ENCODE peak calls at places on chromosomes 5 and 9, in six cellular contexts. One of them, this sample, is unnamed.
A peak's percentile ranks its signal among the peaks of the same experiment; 100 is the strongest.

GRCh38 chr5:62306494-62307363 is 723 bp downstream of the KIF2A start:
- DNase-seq in psoas muscle: peak; percentile 42
- DNase-seq in heart left ventricle: peak; percentile 47
- DNase-seq in mammary epithelial cell: peak; percentile 30
- DNase-seq in left ventricle myocardium inferior: peak; percentile 23
- DNase-seq in tibial nerve: peak; percentile 47
- DNase-seq in this sample: no peak

GRCh38 chr9:131411719-131412681 is 18.1 kb downstream of the PRRC2B start:
- DNase-seq in psoas muscle: no peak
- DNase-seq in heart left ventricle: no peak
- DNase-seq in mammary epithelial cell: no peak
- DNase-seq in left ventricle myocardium inferior: no peak
- DNase-seq in tibial nerve: no peak
- DNase-seq in this sample: no peak

GRCh38 chr5:175728885-175729828 is 71.3 kb downstream of the HRH2 start:
- DNase-seq in psoas muscle: no peak
- DNase-seq in heart left ventricle: no peak
- DNase-seq in mammary epithelial cell: no peak
- DNase-seq in left ventricle myocardium inferior: no peak
- DNase-seq in tibial nerve: no peak
- DNase-seq in this sample: no peak

GRCh38 chr5:43232943-43233833 is 41.2 kb downstream of the NIM1K start:
- DNase-seq in psoas muscle: no peak
- DNase-seq in heart left ventricle: no peak
- DNase-seq in mammary epithelial cell: no peak
- DNase-seq in left ventricle myocardium inferior: no peak
- DNase-seq in tibial nerve: no peak
- DNase-seq in this sample: no peak

GRCh38 chr5:163458778-163459405 is 1.0 kb downstream of the NUDCD2 start:
- DNase-seq in psoas muscle: no peak
- DNase-seq in heart left ventricle: no peak
- DNase-seq in mammary epithelial cell: peak; percentile 7
- DNase-seq in left ventricle myocardium inferior: no peak
- DNase-seq in tibial nerve: no peak
- DNase-seq in this sample: no peak

GRCh38 chr9:6907772-6908381 is 150.1 kb downstream of the KDM4C start:
- DNase-seq in psoas muscle: no peak
- DNase-seq in heart left ventricle: no peak
- DNase-seq in mammary epithelial cell: no peak
- DNase-seq in left ventricle myocardium inferior: no peak
- DNase-seq in tibial nerve: no peak
- DNase-seq in this sample: no peak

GRCh38 chr5:141876628-141877477 is 1.4 kb downstream of the PCDH1 start:
- DNase-seq in psoas muscle: no peak
- DNase-seq in heart left ventricle: no peak
- DNase-seq in mammary epithelial cell: peak; percentile 65
- DNase-seq in left ventricle myocardium inferior: no peak
- DNase-seq in tibial nerve: no peak
- DNase-seq in this sample: no peak

GRCh38 chr5:149041242-149041641 is 21.6 kb downstream of the SH3TC2 start:
- DNase-seq in psoas muscle: no peak
- DNase-seq in heart left ventricle: no peak
- DNase-seq in mammary epithelial cell: no peak
- DNase-seq in left ventricle myocardium inferior: no peak
- DNase-seq in tibial nerve: no peak
- DNase-seq in this sample: no peak

GRCh38 chr5:15683332-15683731 is 183.4 kb downstream of the FBXL7 start:
- DNase-seq in psoas muscle: no peak
- DNase-seq in heart left ventricle: no peak
- DNase-seq in mammary epithelial cell: no peak
- DNase-seq in left ventricle myocardium inferior: no peak
- DNase-seq in tibial nerve: no peak
- DNase-seq in this sample: no peak

GRCh38 chr5:40754381-40755092 is 1.2 kb downstream of the TTC33 start:
- DNase-seq in psoas muscle: no peak
- DNase-seq in heart left ventricle: no peak
- DNase-seq in mammary epithelial cell: no peak
- DNase-seq in left ventricle myocardium inferior: no peak
- DNase-seq in tibial nerve: no peak
- DNase-seq in this sample: no peak

GRCh38 chr5:72109625-72110024 is 2.4 kb downstream of the MAP1B start:
- DNase-seq in psoas muscle: no peak
- DNase-seq in heart left ventricle: no peak
- DNase-seq in mammary epithelial cell: no peak
- DNase-seq in left ventricle myocardium inferior: no peak
- DNase-seq in tibial nerve: no peak
- DNase-seq in this sample: no peak

GRCh38 chr5:6455571-6456200 is 7.0 kb downstream of the UBE2QL1 start:
- DNase-seq in psoas muscle: no peak
- DNase-seq in heart left ventricle: no peak
- DNase-seq in mammary epithelial cell: no peak
- DNase-seq in left ventricle myocardium inferior: no peak
- DNase-seq in tibial nerve: no peak
- DNase-seq in this sample: no peak

GRCh38 chr9:26656003-26656940 is 236.3 kb downstream of the CAAP1 start:
- DNase-seq in psoas muscle: no peak
- DNase-seq in heart left ventricle: no peak
- DNase-seq in mammary epithelial cell: no peak
- DNase-seq in left ventricle myocardium inferior: no peak
- DNase-seq in tibial nerve: peak; percentile 14
- DNase-seq in this sample: no peak

GRCh38 chr5:178201221-178201926 is 3.0 kb upstream of the HNRNPAB start:
- DNase-seq in psoas muscle: no peak
- DNase-seq in heart left ventricle: no peak
- DNase-seq in mammary epithelial cell: no peak
- DNase-seq in left ventricle myocardium inferior: no peak
- DNase-seq in tibial nerve: no peak
- DNase-seq in this sample: no peak

GRCh38 chr9:124531115-124531514 is 23.9 kb upstream of the NR5A1 start:
- DNase-seq in psoas muscle: no peak
- DNase-seq in heart left ventricle: no peak
- DNase-seq in mammary epithelial cell: no peak
- DNase-seq in left ventricle myocardium inferior: no peak
- DNase-seq in tibial nerve: no peak
- DNase-seq in this sample: no peak

GRCh38 chr9:98248737-98249474 is 6.5 kb downstream of the TBC1D2 start:
- DNase-seq in psoas muscle: peak; percentile 44
- DNase-seq in heart left ventricle: peak; percentile 82
- DNase-seq in mammary epithelial cell: peak; percentile 97
- DNase-seq in left ventricle myocardium inferior: peak; percentile 72
- DNase-seq in tibial nerve: peak; percentile 67
- DNase-seq in this sample: peak; percentile 94

GRCh38 chr5:59943721-59944120 is 50.2 kb upstream of the PDE4D start:
- DNase-seq in psoas muscle: no peak
- DNase-seq in heart left ventricle: no peak
- DNase-seq in mammary epithelial cell: no peak
- DNase-seq in left ventricle myocardium inferior: no peak
- DNase-seq in tibial nerve: no peak
- DNase-seq in this sample: no peak

GRCh38 chr9:34501889-34502425 is 20.8 kb downstream of the ENHO start:
- DNase-seq in psoas muscle: peak; percentile 27
- DNase-seq in heart left ventricle: peak; percentile 55
- DNase-seq in mammary epithelial cell: no peak
- DNase-seq in left ventricle myocardium inferior: peak; percentile 55
- DNase-seq in tibial nerve: peak; percentile 51
- DNase-seq in this sample: peak; percentile 16

GRCh38 chr9:113509463-113509862 is 45.9 kb downstream of the RGS3 start:
- DNase-seq in psoas muscle: no peak
- DNase-seq in heart left ventricle: no peak
- DNase-seq in mammary epithelial cell: no peak
- DNase-seq in left ventricle myocardium inferior: no peak
- DNase-seq in tibial nerve: no peak
- DNase-seq in this sample: peak; percentile 41

GRCh38 chr5:78050888-78051287 is 243.6 kb downstream of the AP3B1 start:
- DNase-seq in psoas muscle: no peak
- DNase-seq in heart left ventricle: no peak
- DNase-seq in mammary epithelial cell: peak; percentile 2
- DNase-seq in left ventricle myocardium inferior: no peak
- DNase-seq in tibial nerve: no peak
- DNase-seq in this sample: peak; percentile 25

GRCh38 chr5:37552770-37553719 is 173.9 kb downstream of the WDR70 start:
- DNase-seq in psoas muscle: no peak
- DNase-seq in heart left ventricle: no peak
- DNase-seq in mammary epithelial cell: no peak
- DNase-seq in left ventricle myocardium inferior: no peak
- DNase-seq in tibial nerve: no peak
- DNase-seq in this sample: no peak

GRCh38 chr5:91357012-91357634 is 26.0 kb downstream of the ARRDC3 start:
- DNase-seq in psoas muscle: no peak
- DNase-seq in heart left ventricle: no peak
- DNase-seq in mammary epithelial cell: no peak
- DNase-seq in left ventricle myocardium inferior: no peak
- DNase-seq in tibial nerve: no peak
- DNase-seq in this sample: no peak

GRCh38 chr5:136202800-136203199 is 9.8 kb upstream of the SMIM32 start:
- DNase-seq in psoas muscle: no peak
- DNase-seq in heart left ventricle: no peak
- DNase-seq in mammary epithelial cell: no peak
- DNase-seq in left ventricle myocardium inferior: no peak
- DNase-seq in tibial nerve: no peak
- DNase-seq in this sample: no peak

GRCh38 chr9:100714372-100715099 is 136.7 kb downstream of the CAVIN4 start:
- DNase-seq in psoas muscle: peak; percentile 53
- DNase-seq in heart left ventricle: peak; percentile 36
- DNase-seq in mammary epithelial cell: peak; percentile 37
- DNase-seq in left ventricle myocardium inferior: peak; percentile 30
- DNase-seq in tibial nerve: peak; percentile 30
- DNase-seq in this sample: no peak

GRCh38 chr5:34657550-34657921 is 1.4 kb downstream of the RAI14 start:
- DNase-seq in psoas muscle: peak; percentile 26
- DNase-seq in heart left ventricle: peak; percentile 42
- DNase-seq in mammary epithelial cell: peak; percentile 34
- DNase-seq in left ventricle myocardium inferior: no peak
- DNase-seq in tibial nerve: no peak
- DNase-seq in this sample: no peak

GRCh38 chr5:98454904-98455303 is 318.6 kb upstream of the RGMB start:
- DNase-seq in psoas muscle: no peak
- DNase-seq in heart left ventricle: no peak
- DNase-seq in mammary epithelial cell: peak; percentile 88
- DNase-seq in left ventricle myocardium inferior: no peak
- DNase-seq in tibial nerve: peak; percentile 21
- DNase-seq in this sample: peak; percentile 88

GRCh38 chr9:108934323-108934885 is at the start of gene ABITRAM:
- DNase-seq in psoas muscle: peak; percentile 76
- DNase-seq in heart left ventricle: peak; percentile 77
- DNase-seq in mammary epithelial cell: peak; percentile 80
- DNase-seq in left ventricle myocardium inferior: peak; percentile 76
- DNase-seq in tibial nerve: peak; percentile 48
- DNase-seq in this sample: no peak

DNA sequence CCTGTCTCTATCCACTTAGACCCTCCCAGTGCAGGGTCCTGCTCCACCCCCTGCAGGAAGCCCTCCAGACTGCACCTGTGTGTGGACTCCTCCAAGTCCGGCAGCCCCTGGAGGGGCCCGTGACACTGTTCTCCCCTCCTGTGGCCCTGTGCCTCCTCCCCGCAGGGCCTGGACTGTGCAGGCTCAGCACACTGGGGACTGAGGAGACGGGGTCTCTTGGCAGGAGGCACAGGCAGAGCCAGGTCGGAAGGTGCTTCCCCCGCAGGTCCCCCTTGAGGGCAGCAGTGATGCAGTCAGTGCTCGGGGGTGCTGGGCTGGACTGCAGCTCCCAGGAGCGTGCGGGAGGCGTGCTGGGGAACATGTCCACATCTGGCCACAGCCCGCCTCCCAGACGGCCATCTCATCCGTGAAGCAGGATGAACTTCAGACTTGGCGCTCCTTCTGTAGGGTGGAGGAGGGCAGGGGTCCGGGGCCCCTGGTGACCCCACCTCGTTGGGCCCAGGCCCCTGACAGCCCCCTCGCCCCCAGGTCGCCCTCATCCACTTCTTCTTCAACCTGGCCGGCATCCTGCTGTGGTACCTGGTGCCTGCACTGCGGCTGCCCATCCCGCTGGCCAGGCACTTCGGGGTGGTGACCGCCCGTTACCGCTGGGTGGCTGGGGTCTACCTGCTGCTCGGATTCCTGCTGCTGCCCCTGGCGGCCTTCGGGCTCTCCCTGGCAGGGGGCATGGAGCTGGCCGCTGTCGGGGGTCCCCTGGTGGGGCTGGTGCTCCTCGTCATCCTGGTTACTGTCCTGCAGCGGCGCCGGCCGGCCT is 4.9 kb downstream of the SLC34A3 start:
- DNase-seq in psoas muscle: no peak
- DNase-seq in heart left ventricle: no peak
- DNase-seq in mammary epithelial cell: no peak
- DNase-seq in left ventricle myocardium inferior: no peak
- DNase-seq in tibial nerve: no peak
- DNase-seq in this sample: no peak
- TF ChIP-seq CTCF in psoas muscle: no peak
- TF ChIP-seq CTCF in heart left ventricle: no peak
- TF ChIP-seq CTCF in mammary epithelial cell: no peak
- TF ChIP-seq CTCF in left ventricle myocardium inferior: no peak
- TF ChIP-seq CTCF in tibial nerve: no peak
- TF ChIP-seq CTCF in this sample: no peak

DNA sequence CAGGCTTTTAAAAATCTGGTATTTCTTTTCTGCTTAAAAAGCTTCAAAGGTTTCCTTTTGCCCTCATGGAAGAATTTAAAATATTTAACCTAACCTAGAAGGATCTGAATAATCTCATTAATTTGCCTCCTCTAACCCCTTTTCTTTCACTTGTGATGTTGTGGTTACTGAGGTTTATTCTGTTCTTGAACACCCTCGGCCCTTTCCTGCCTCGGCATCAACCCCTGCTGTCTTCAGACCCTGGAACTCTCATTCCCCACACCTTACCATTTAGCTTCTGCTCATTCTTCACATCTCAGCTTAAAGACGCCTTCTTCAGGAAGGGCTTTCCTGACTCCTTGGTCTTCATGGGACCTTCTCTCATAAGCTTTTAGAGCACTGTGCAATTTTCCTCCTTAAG is 131.4 kb upstream of the MAN2A1 start:
- DNase-seq in psoas muscle: no peak
- DNase-seq in heart left ventricle: no peak
- DNase-seq in mammary epithelial cell: no peak
- DNase-seq in left ventricle myocardium inferior: no peak
- DNase-seq in tibial nerve: no peak
- DNase-seq in this sample: no peak
- H3K4me3 ChIP-seq in psoas muscle: no peak overlapping the region
- H3K4me3 ChIP-seq in heart left ventricle: no peak overlapping the region
- H3K4me3 ChIP-seq in mammary epithelial cell: no peak overlapping the region
- H3K4me3 ChIP-seq in left ventricle myocardium inferior: no peak overlapping the region
- H3K4me3 ChIP-seq in tibial nerve: no peak overlapping the region
- H3K4me3 ChIP-seq in this sample: no peak overlapping the region

DNA sequence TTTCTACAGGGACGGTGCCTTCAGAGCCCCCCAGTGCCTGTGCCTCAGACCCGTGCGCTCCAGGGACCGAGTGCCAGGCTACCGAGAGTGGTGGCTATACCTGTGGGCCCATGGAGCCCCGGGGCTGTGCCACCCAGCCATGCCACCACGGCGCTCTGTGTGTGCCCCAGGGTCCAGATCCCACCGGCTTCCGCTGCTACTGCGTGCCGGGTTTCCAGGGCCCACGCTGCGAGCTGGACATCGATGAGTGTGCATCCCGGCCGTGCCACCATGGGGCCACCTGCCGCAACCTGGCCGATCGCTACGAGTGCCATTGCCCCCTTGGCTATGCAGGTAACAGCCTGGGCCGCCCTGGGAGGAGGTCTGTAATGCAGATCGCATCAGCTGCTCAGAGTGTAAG is 6.9 kb downstream of the CRB2 start:
- DNase-seq in psoas muscle: no peak
- DNase-seq in heart left ventricle: no peak
- DNase-seq in mammary epithelial cell: no peak
- DNase-seq in left ventricle myocardium inferior: no peak
- DNase-seq in tibial nerve: no peak
- DNase-seq in this sample: no peak
- H3K27me3 ChIP-seq in psoas muscle: peaks cover 7% of the 10 kb centered on the region
- H3K27me3 ChIP-seq in heart left ventricle: no peaks in the 10 kb centered on the region
- H3K27me3 ChIP-seq in mammary epithelial cell: no peaks in the 10 kb centered on the region
- H3K27me3 ChIP-seq in left ventricle myocardium inferior: peaks cover 63% of the 10 kb centered on the region
- H3K27me3 ChIP-seq in tibial nerve: peaks cover 3% of the 10 kb centered on the region
- H3K27me3 ChIP-seq in this sample: peaks cover 10% of the 10 kb centered on the region

GRCh38 chr5:145936401-145937131 is at the start of gene SH3RF2:
- DNase-seq in psoas muscle: peak; percentile 54
- DNase-seq in heart left ventricle: peak; percentile 51
- DNase-seq in mammary epithelial cell: peak; percentile 85
- DNase-seq in left ventricle myocardium inferior: peak; percentile 30
- DNase-seq in tibial nerve: no peak
- DNase-seq in this sample: no peak
- TF ChIP-seq CTCF in psoas muscle: no peak
- TF ChIP-seq CTCF in heart left ventricle: no peak
- TF ChIP-seq CTCF in mammary epithelial cell: no peak
- TF ChIP-seq CTCF in left ventricle myocardium inferior: no peak
- TF ChIP-seq CTCF in tibial nerve: no peak
- TF ChIP-seq CTCF in this sample: no peak